ENCODE peak calls at places on chromosomes 16 and 17, in four cellular contexts. P is WTC11, H is AG09309, A is cardiac fibroblast. T is an unnamed sample.

GRCh38 chr17:39979865-39980401 is 674 bp upstream of the PSMD3 start:
- DNase-seq in P (peak), H (no peak), A (peak), T (peak)

GRCh38 chr17:38584350-38584925 is 21.3 kb downstream of the SRCIN1 start:
- DNase-seq in P (peak), H (no peak), A (peak), T (peak)

GRCh38 chr17:67680445-67681224 is 37.1 kb upstream of the NOL11 start:
- DNase-seq in P (no peak), H (no peak), A (no peak), T (no peak)

GRCh38 chr17:81814748-81815645 is 11.0 kb downstream of the GCGR start:
- DNase-seq in P (no peak), H (no peak), A (no peak), T (no peak)

GRCh38 chr16:10929853-10930754 is 12.2 kb downstream of the DEXI start:
- DNase-seq in P (no peak), H (no peak), A (peak), T (no peak)

GRCh38 chr17:80678621-80679020 is 134.0 kb downstream of the RPTOR start:
- DNase-seq in P (no peak), H (peak), A (peak), T (peak)

GRCh38 chr16:69150146-69150865 is 17.9 kb downstream of the UTP4 start:
- DNase-seq in P (peak), H (no peak), A (peak), T (peak)

GRCh38 chr17:78448356-78448993 is 70.0 kb downstream of the PGS1 start:
- DNase-seq in P (no peak), H (no peak), A (no peak), T (peak)

GRCh38 chr17:27520571-27521185 is 64.4 kb downstream of the KSR1 start:
- DNase-seq in P (no peak), H (no peak), A (no peak), T (no peak)

GRCh38 chr16:81569361-81570034 is 124.9 kb downstream of the CMIP start:
- DNase-seq in P (no peak), H (no peak), A (no peak), T (no peak)

GRCh38 chr16:50067290-50067853 is 1.6 kb downstream of the HEATR3 start:
- DNase-seq in P (no peak), H (peak), A (peak), T (peak)
- TF ChIP-seq CTCF in P (no peak), H (peak), A (peak), T (peak)

GRCh38 chr16:70380919-70381603 is 34.4 kb downstream of the DDX19A start:
- DNase-seq in P (peak), H (peak), A (peak), T (peak)
- TF ChIP-seq CTCF in P (no peak), H (peak), A (no peak), T (no peak)

GRCh38 chr17:10463402-10463801 is 6.0 kb downstream of the MYH4 start:
- DNase-seq in P (peak), H (no peak), A (no peak), T (no peak)
- TF ChIP-seq CTCF in P (no peak), H (no peak), A (no peak), T (no peak)

DNA sequence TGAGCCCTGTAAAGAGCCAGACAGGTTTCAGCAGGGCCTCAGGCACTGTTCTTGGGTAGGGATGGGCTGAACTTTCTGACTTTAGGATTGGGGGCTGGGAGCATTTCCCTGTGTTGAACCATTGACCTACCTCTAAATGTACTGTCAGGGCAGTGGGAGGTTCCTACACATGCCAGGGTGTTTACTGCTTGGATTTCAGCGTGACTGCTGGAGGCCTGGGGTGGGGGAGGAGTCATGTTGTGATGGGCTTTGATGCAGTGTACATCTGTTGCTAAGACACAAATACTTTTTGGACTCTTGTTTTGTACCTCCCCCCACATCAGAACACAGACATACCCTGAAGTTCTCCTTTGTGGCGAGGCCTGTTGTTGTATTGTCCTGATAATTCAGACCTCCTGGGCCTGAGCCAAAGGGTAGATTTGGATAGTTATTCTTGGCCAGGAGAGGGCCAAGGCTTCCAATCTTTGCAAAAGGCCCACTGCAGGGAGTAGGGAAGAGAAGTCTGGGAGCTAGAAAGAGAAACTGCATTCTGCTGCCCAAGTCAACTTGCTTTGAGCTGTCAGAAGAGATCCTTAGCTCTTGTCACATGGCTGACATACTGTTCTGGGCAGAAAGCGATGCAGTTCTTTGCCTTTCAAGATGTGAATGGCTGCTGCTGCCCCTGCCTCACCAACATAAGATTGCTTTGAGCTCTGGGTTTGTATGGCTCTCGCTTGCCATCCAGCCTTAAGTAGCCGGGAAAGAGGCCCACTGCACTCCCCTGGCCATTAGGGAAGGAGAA is 3.7 kb downstream of the NFE2L1 start:
- DNase-seq in P (no peak), H (peak), A (peak), T (no peak)
- TF ChIP-seq CTCF in P (no peak), H (peak), A (peak), T (no peak)

DNA sequence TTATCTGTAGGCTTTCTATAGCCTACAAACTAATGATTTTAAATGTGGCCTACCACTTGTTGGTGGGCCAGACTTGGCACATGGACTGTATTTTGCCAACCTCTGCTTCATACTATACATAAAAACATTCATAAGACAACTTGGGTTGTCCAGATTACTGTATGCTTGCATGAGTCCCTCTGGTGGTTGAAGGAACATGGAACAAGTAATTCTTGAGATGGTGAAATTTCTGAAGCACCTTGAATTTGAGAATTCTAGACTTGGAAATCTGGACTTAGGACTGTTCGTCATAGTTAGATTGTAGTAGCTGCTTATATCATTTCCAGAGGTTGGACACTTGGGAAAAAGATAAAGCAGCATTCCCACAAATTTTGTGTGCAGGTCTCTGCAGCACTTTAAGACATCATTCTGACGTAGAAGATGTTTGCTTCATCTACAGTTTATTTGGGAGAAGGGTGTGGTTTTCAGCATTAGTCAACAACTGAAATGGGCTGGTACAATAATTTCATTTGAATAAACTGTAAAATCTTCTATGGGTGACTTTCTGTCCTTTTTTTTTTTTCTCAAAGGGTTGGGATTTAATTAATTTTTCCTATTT is 31.2 kb downstream of the NFATC3 start:
- DNase-seq in P (no peak), H (peak), A (peak), T (no peak)
- TF ChIP-seq CTCF in P (no peak), H (peak), A (peak), T (peak)

GRCh38 chr17:82915010-82915696 is 75.3 kb upstream of the ZNF750 start:
- DNase-seq in P (peak), H (no peak), A (no peak), T (no peak)
- TF ChIP-seq CTCF in P (no peak), H (peak), A (peak), T (no peak)

DNA sequence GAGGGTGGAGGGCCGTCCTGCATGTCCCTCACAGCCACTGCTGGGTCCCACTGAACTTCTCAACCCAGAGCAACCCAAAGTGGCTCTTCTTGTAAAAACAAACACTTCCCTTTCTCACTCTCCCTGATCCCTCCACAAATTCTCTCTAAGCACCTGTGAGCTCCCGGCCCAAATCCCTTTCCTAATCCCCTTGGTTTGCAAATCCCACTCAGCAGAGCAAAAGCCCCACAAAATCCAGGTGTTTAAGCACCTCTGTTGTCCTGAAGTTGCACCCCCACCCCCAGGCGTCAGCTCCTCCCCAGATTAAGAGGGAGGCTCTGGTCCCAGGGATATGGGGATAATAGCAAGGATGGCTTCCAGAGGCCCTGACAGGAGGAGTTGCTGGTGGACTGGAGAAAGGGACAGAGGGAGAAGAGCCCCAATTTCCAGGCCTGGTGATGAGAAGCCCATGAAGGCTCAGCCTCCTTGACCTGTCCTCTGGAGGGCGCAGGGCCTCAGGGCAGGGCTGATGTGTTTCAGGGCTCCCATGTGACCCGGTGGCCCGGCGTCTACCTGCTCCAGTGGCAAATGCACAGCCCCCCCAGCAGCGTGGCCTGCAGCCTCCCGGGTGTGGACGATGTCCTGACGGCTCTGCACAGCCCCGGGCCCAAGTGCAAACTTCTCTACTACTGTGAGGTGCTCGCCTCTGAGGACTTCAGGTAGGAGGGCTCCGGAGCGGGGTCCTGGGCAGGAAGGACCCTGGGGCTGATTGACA is 23.0 kb downstream of the NAGPA start:
- DNase-seq in P (peak), H (no peak), A (no peak), T (no peak)
- TF ChIP-seq CTCF in P (no peak), H (no peak), A (no peak), T (no peak)

GRCh38 chr17:43368740-43369506 is 29.9 kb upstream of the ARL4D start:
- DNase-seq in P (peak), H (no peak), A (peak), T (peak)
- TF ChIP-seq CTCF in P (no peak), H (no peak), A (no peak), T (no peak)